ENCODE peak calls at places on chromosome 7, in four cellular contexts. B, Q, W and I are unnamed samples.

GRCh38 chr7:83201355-83201754 is 38.7 kb upstream of the PCLO start:
- DNase-seq in Q (no peak), B (no peak), W (no peak), I (no peak)

GRCh38 chr7:30266686-30267085 is 17.7 kb upstream of the ZNRF2 start:
- DNase-seq in B (no peak), Q (no peak), W (no peak), I (no peak)

GRCh38 chr7:94064541-94065191 is 60.5 kb upstream of the BET1 start:
- DNase-seq in W (no peak), Q (no peak), B (no peak), I (no peak)

GRCh38 chr7:108464743-108465142 is 8.5 kb upstream of the NRCAM start:
- DNase-seq in Q (no peak), B (no peak), W (no peak), I (no peak)

GRCh38 chr7:16619979-16620408 is 25.6 kb downstream of the ANKMY2 start:
- DNase-seq in W (no peak), B (no peak), Q (no peak), I (peak)

GRCh38 chr7:82443801-82444219 is 233 bp upstream of the CACNA2D1 start:
- DNase-seq in W (peak), Q (no peak), B (peak), I (peak)

GRCh38 chr7:2738110-2738509 is 50.1 kb downstream of the AMZ1 start:
- DNase-seq in W (no peak), B (peak), Q (no peak), I (no peak)

GRCh38 chr7:69399038-69399800 is 199.1 kb upstream of the AUTS2 start:
- DNase-seq in B (no peak), W (no peak), Q (no peak), I (no peak)

GRCh38 chr7:108420482-108420908 is 35.7 kb downstream of the NRCAM start:
- DNase-seq in Q (no peak), W (no peak), B (no peak), I (peak)

GRCh38 chr7:34652784-34653183 is 5.2 kb upstream of the NPSR1 start:
- DNase-seq in W (no peak), Q (no peak), B (no peak), I (no peak)

GRCh38 chr7:90298145-90299038 is 22.7 kb downstream of the FAM237B start:
- DNase-seq in Q (no peak), B (no peak), W (no peak), I (no peak)

GRCh38 chr7:117333168-117333567 is 10.3 kb upstream of the WNT2 start:
- DNase-seq in Q (no peak), B (no peak), W (no peak), I (no peak)

GRCh38 chr7:988963-989529 is 6.1 kb downstream of the CYP2W1 start:
- DNase-seq in Q (no peak), W (peak), B (no peak), I (no peak)

GRCh38 chr7:79512269-79512668 is 58.8 kb upstream of the MAGI2 start:
- DNase-seq in W (no peak), Q (no peak), B (no peak), I (no peak)

GRCh38 chr7:92669616-92670153 is 79.5 kb upstream of the FAM133B start:
- DNase-seq in Q (no peak), B (no peak), W (no peak), I (no peak)

GRCh38 chr7:90222811-90223725 is 11.5 kb downstream of the STEAP2 start:
- DNase-seq in W (no peak), Q (no peak), B (peak), I (no peak)

GRCh38 chr7:4077980-4078379 is 604.1 kb upstream of the FOXK1 start:
- DNase-seq in W (no peak), Q (no peak), B (no peak), I (no peak)

GRCh38 chr7:103076767-103077166 is 1.8 kb downstream of the ARMC10 start:
- DNase-seq in B (no peak), Q (no peak), W (peak), I (no peak)

GRCh38 chr7:197413-198335 is 5.3 kb downstream of the FAM20C start:
- DNase-seq in B (no peak), W (no peak), Q (no peak), I (no peak)

GRCh38 chr7:150514748-150515222 is at the start of gene GIMAP7:
- DNase-seq in B (peak), W (no peak), Q (no peak), I (peak)

GRCh38 chr7:118777308-118777707 is 552.8 kb downstream of the ANKRD7 start:
- DNase-seq in B (no peak), W (no peak), Q (no peak), I (no peak)

GRCh38 chr7:77747178-77747577 is 50.9 kb downstream of the RSBN1L start:
- DNase-seq in W (no peak), Q (no peak), B (no peak), I (no peak)

GRCh38 chr7:30032310-30033125 is 4.3 kb downstream of the PLEKHA8 start:
- DNase-seq in W (no peak), B (no peak), Q (no peak), I (no peak)

GRCh38 chr7:36515847-36516246 is 126.2 kb downstream of the ANLN start:
- DNase-seq in W (no peak), Q (no peak), B (no peak), I (no peak)

GRCh38 chr7:33485746-33486491 is 356.6 kb downstream of the BBS9 start:
- DNase-seq in Q (no peak), B (no peak), W (no peak), I (no peak)

GRCh38 chr7:91771394-91771793 is 109.1 kb downstream of the MTERF1 start:
- DNase-seq in B (no peak), Q (no peak), W (no peak), I (no peak)

GRCh38 chr7:1572111-1572510 is 2.3 kb upstream of the PSMG3 start:
- DNase-seq in W (no peak), B (no peak), Q (no peak), I (no peak)

GRCh38 chr7:79312022-79312421 is 141.4 kb downstream of the MAGI2 start:
- DNase-seq in B (no peak), W (no peak), Q (no peak), I (no peak)

GRCh38 chr7:19352271-19352670 is 207.1 kb upstream of the FERD3L start:
- DNase-seq in Q (no peak), W (no peak), B (no peak), I (no peak)

GRCh38 chr7:143934526-143935340 is at the start of gene OR2F2:
- DNase-seq in W (no peak), Q (no peak), B (no peak), I (no peak)

GRCh38 chr7:65004575-65004974 is 1.9 kb downstream of the ERV3-1 start:
- DNase-seq in B (no peak), W (no peak), Q (no peak), I (no peak)

GRCh38 chr7:38229386-38229785 is 44.0 kb downstream of the TARP start:
- DNase-seq in Q (no peak), W (no peak), B (peak), I (no peak)

GRCh38 chr7:91953618-91954017 is 13.0 kb downstream of the AKAP9 start:
- DNase-seq in B (no peak), Q (no peak), W (no peak), I (no peak)

GRCh38 chr7:105224884-105225651 is 163.7 kb downstream of the SRPK2 start:
- DNase-seq in Q (no peak), W (no peak), B (no peak), I (peak)

GRCh38 chr7:129144095-129144833 is at the start of gene TSPAN33:
- DNase-seq in B (peak), W (peak), Q (no peak), I (peak)

GRCh38 chr7:132655071-132655761 is 78.9 kb upstream of the PLXNA4 start:
- DNase-seq in W (peak), B (peak), Q (no peak), I (peak)

GRCh38 chr7:33701189-33701740 is 204.1 kb upstream of the BMPER start:
- DNase-seq in B (no peak), Q (no peak), W (no peak), I (no peak)

GRCh38 chr7:47990592-47990991 is 11.2 kb upstream of the HUS1 start:
- DNase-seq in Q (no peak), B (no peak), W (no peak), I (no peak)

GRCh38 chr7:51006483-51007235 is 224.0 kb upstream of the GRB10 start:
- DNase-seq in W (no peak), B (no peak), Q (no peak), I (no peak)

GRCh38 chr7:51005074-51005473 is 222.4 kb upstream of the GRB10 start:
- DNase-seq in Q (no peak), B (no peak), W (no peak), I (no peak)

DNA sequence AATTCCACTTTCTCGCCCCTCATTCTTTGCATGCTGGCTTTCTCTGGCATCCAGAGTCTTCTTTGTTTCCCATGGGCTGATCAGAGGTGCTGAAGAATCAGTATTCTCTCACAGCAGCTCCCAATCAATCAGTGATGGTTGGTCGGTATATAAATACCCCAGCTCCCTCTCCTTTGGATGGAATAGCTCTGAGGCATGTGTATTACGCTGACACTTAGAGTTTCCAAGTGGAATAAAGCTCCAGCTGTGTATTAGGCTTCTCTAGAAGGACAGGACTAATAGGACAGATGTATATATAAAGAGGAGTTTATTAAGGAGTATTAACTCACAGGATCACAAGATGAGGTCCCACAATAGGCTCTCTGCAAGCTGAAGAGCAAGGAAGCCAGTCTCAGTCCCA is 218.3 kb upstream of the GRB10 start:
- DNase-seq in Q (no peak), B (no peak), W (no peak), I (no peak)
- TF ChIP-seq CTCF in Q (peak), B (no peak), W (no peak), I (peak)

GRCh38 chr7:107017965-107018714 is 26.4 kb upstream of the PRKAR2B start:
- DNase-seq in W (no peak), B (no peak), Q (no peak), I (no peak)
- TF ChIP-seq CTCF in W (no peak), B (no peak), Q (no peak), I (no peak)

GRCh38 chr7:50068850-50069551 is 24.0 kb downstream of the ZPBP start:
- DNase-seq in B (no peak), Q (no peak), W (no peak), I (no peak)

GRCh38 chr7:50069613-50070012 is 23.4 kb downstream of the ZPBP start:
- DNase-seq in Q (no peak), B (no peak), W (no peak), I (peak)

GRCh38 chr7:50073093-50073492 is 20.0 kb downstream of the ZPBP start:
- DNase-seq in B (no peak), Q (no peak), W (no peak), I (no peak)

GRCh38 chr7:50068026-50068425 is 25.0 kb downstream of the ZPBP start:
- DNase-seq in W (no peak), B (no peak), Q (no peak), I (no peak)
- TF ChIP-seq CTCF in W (peak), B (peak), Q (peak), I (peak)

GRCh38 chr7:121449304-121449703 is 53.2 kb upstream of the FAM3C start:
- DNase-seq in B (no peak), W (no peak), Q (no peak), I (no peak)
- TF ChIP-seq CTCF in B (no peak), W (no peak), Q (no peak), I (no peak)

DNA sequence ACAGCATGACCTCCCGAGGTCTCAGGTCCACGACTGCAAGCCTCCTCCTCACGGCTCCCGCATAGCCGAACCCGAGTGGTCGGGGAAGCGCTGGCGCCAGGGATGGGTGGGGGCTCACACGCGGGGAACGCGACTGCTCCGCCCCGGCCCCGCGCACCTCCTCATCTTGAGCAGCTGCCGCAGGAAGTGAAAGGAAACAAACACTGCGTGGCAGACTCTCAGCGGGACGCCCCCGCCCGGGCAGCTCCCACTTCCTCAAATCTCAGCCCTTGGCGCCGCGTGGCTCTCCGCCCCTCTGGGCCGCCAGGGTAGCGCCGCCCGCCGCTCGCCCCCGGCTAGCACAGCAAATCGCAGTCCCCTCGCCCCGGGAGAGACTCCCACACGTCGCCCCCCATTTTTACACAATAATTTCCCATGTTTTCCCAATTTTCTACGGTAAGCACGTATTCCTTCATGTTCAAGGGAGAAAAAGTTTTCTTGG is at the start of gene TMEM243:
- DNase-seq in W (peak), Q (peak), B (peak), I (peak)
- TF ChIP-seq CTCF in W (peak), Q (peak), B (peak), I (peak)

DNA sequence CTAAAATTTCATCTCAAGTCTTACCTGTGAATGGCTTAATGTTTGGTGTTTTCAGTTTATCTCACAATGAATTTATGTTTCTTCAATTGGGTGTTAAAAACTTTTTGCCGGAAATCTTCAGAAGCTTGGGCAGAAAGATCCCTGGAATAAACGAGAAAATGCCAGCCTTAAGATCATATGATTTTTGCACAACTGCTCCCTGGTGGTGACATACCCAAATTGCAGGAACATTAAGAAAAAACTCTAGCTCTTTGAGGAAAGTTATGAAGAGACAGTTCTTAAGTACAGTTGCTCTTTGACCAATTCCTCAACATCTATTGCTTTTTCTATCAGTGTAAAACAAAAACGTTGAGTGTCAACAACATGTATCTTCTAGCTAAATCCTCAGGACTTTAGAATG is 48.2 kb upstream of the CREB5 start:
- DNase-seq in Q (no peak), B (no peak), W (no peak), I (no peak)
- TF ChIP-seq CTCF in Q (no peak), B (no peak), W (no peak), I (peak)

DNA sequence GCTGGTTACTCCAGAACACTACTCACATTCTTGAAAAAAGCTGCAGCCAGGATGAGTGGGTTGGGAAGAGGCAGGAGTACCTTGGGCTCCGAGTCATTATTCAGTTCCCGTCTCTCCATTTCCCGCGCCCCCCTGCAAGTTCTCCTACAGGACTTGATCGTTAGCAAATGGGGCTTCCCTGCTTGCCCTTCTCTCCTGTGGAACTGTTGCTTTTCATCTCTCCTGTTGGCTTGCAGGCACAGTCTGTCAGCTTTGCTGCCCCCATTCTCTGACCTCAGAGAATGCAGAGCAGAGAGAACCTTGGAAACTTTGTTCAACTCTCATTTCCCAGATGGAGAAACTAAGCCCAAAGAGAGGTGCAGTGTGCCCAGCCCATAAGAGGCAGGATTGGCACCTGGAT is 35.6 kb upstream of the LRRC4 start:
- DNase-seq in W (no peak), Q (no peak), B (no peak), I (no peak)
- TF ChIP-seq CTCF in W (no peak), Q (no peak), B (no peak), I (no peak)

GRCh38 chr7:101094376-101094775 is 9.1 kb downstream of the TRIM56 start:
- DNase-seq in B (no peak), W (no peak), Q (no peak), I (no peak)

GRCh38 chr7:101096957-101097347 is 11.7 kb downstream of the TRIM56 start:
- DNase-seq in Q (no peak), W (no peak), B (no peak), I (no peak)

GRCh38 chr7:101096331-101096956 is 11.2 kb downstream of the TRIM56 start:
- DNase-seq in Q (no peak), W (no peak), B (no peak), I (no peak)

GRCh38 chr7:101093907-101094306 is 8.6 kb downstream of the TRIM56 start:
- DNase-seq in W (no peak), Q (no peak), B (no peak), I (no peak)

GRCh38 chr7:101094791-101095375 is 9.6 kb downstream of the TRIM56 start:
- DNase-seq in Q (no peak), B (no peak), W (no peak), I (no peak)
- TF ChIP-seq CTCF in Q (peak), B (peak), W (peak), I (peak)